ENCODE peak calls at places on chromosomes 1 and 21, in nine cellular contexts. V is uterus, Q is Peyer's patch, L is esophagus squamous epithelium, W is ovary, M is adrenal gland, O is heart left ventricle, B is transverse colon, P is sigmoid colon. G is an unnamed sample.

GRCh38 chr1:17919525-17920439 is 164.6 kb downstream of the ACTL8 start:
- DNase-seq in O (no peak), M (peak), Q (no peak), V (no peak), L (no peak), B (no peak), P (no peak), W (no peak), G (no peak)

GRCh38 chr1:7453038-7453437 is 318.1 kb upstream of the VAMP3 start:
- DNase-seq in V (no peak), L (no peak), B (no peak), M (no peak), O (no peak), W (no peak), Q (no peak), P (no peak), G (no peak)

GRCh38 chr1:234065794-234066447 is 161.4 kb downstream of the SLC35F3 start:
- DNase-seq in Q (peak), M (peak), B (peak), V (peak), L (no peak), O (peak), W (no peak), P (no peak), G (peak)

GRCh38 chr21:31537872-31538576 is 121.5 kb upstream of the SOD1 start:
- DNase-seq in Q (no peak), L (no peak), O (no peak), V (no peak), B (no peak), M (no peak), W (no peak), P (no peak), G (no peak)

GRCh38 chr1:207811920-207812720 is 60.3 kb downstream of the CD46 start:
- DNase-seq in M (peak), O (peak), L (no peak), W (peak), Q (peak), P (peak), V (peak), B (no peak), G (peak)

GRCh38 chr1:29758764-29759499 is 522.6 kb downstream of the PTPRU start:
- DNase-seq in V (no peak), O (no peak), L (no peak), M (no peak), B (no peak), P (no peak), W (no peak), Q (peak), G (no peak)

GRCh38 chr1:95627244-95627643 is 393.2 kb downstream of the RWDD3 start:
- DNase-seq in Q (no peak), B (no peak), P (no peak), O (no peak), L (no peak), M (no peak), W (no peak), V (no peak), G (no peak)

GRCh38 chr1:150997126-150997872 is 9.4 kb downstream of the MINDY1 start:
- DNase-seq in P (no peak), O (no peak), B (no peak), Q (no peak), W (no peak), M (no peak), V (no peak), L (no peak), G (no peak)

GRCh38 chr1:175725684-175726083 is 17.7 kb downstream of the TNR start:
- DNase-seq in V (no peak), W (no peak), P (no peak), B (no peak), Q (no peak), O (no peak), L (no peak), M (peak), G (no peak)

GRCh38 chr1:39410915-39411436 is 80.5 kb upstream of the BMP8A start:
- DNase-seq in P (peak), M (peak), L (no peak), W (peak), B (peak), V (peak), Q (peak), O (peak), G (peak)

GRCh38 chr1:158150512-158150911 is 30.2 kb upstream of the CD1D start:
- DNase-seq in B (no peak), P (no peak), Q (no peak), O (no peak), V (no peak), M (no peak), W (no peak), L (no peak), G (no peak)
- H3K4me3 ChIP-seq in B (no peak), P (no peak), Q (no peak), O (no peak), V (no peak), M (no peak), W (no peak), L (no peak), G (no peak)

GRCh38 chr1:184792450-184792969 is 37.9 kb upstream of the EDEM3 start:
- DNase-seq in Q (peak), P (peak), L (no peak), M (peak), O (peak), V (peak), B (peak), W (no peak), G (no peak)
- TF ChIP-seq POLR2A in Q (no peak), P (no peak), L (no peak), M (no peak), O (no peak), V (no peak), B (peak), W (no peak), G (no peak)

GRCh38 chr21:45419162-45419561 is 14.2 kb downstream of the COL18A1 start:
- DNase-seq in M (peak), L (no peak), V (no peak), B (no peak), O (no peak), Q (no peak), P (peak), W (no peak), G (no peak)
- H3K27ac ChIP-seq in M (peak), L (no peak), V (no peak), B (no peak), O (peak), Q (no peak), P (no peak), W (no peak), G (no peak)

GRCh38 chr1:66725885-66726665 is 26.2 kb upstream of the DYNLT5 start:
- DNase-seq in V (peak), W (no peak), L (no peak), B (peak), O (no peak), P (no peak), M (peak), Q (peak), G (no peak)

GRCh38 chr1:66730462-66730861 is 21.8 kb upstream of the DYNLT5 start:
- DNase-seq in O (no peak), V (no peak), W (no peak), P (no peak), Q (no peak), B (no peak), L (no peak), M (no peak), G (no peak)

GRCh38 chr1:66731462-66731861 is 20.8 kb upstream of the DYNLT5 start:
- DNase-seq in O (no peak), Q (no peak), V (no peak), W (no peak), M (no peak), P (no peak), L (no peak), B (no peak), G (no peak)

GRCh38 chr1:66729130-66729922 is 22.9 kb upstream of the DYNLT5 start:
- DNase-seq in B (no peak), V (no peak), P (no peak), M (no peak), W (no peak), O (no peak), L (no peak), Q (no peak), G (no peak)

DNA sequence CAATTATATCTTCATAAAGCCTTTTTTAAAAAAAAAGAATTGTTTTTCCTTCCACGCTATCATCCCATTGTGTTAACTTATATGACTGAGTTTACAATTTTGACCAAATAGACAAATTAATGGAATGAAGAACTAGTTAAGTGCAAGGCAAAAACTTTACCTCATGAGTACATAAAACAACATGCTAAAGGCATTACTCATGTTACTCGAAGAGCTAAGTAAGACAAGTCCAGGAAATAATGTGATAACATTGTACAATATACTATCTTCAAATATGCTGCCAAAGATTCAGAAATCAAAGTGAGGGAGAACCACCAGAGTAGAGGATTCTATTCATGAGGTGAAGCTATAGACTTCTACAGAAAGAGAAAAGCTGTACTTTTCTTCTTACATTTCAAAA is 24.2 kb upstream of the DYNLT5 start:
- DNase-seq in P (no peak), Q (no peak), M (no peak), L (no peak), B (no peak), O (no peak), V (no peak), W (no peak), G (no peak)
- H3K4me3 ChIP-seq in P (no peak), Q (no peak), M (no peak), L (no peak), B (no peak), O (no peak), V (no peak), W (no peak), G (no peak)

GRCh38 chr1:23528245-23528978 is 2.6 kb downstream of the E2F2 start:
- DNase-seq in Q (peak), O (peak), V (peak), L (no peak), P (peak), B (peak), W (no peak), M (peak), G (peak)
- TF ChIP-seq POLR2A in Q (peak), O (no peak), V (no peak), L (peak), P (peak), B (peak), W (no peak), M (no peak), G (no peak)

GRCh38 chr1:100387644-100388350 is 35.5 kb downstream of the CDC14A start:
- DNase-seq in W (no peak), P (no peak), O (no peak), V (no peak), Q (no peak), B (no peak), M (no peak), L (no peak), G (no peak)
- H3K27ac ChIP-seq in W (no peak), P (peak), O (peak), V (peak), Q (no peak), B (no peak), M (no peak), L (no peak), G (peak)

GRCh38 chr1:241424480-241424971 is 67.5 kb upstream of the RGS7 start:
- DNase-seq in P (no peak), W (no peak), B (no peak), V (no peak), O (no peak), Q (no peak), M (no peak), L (no peak), G (no peak)
- H3K4me3 ChIP-seq in P (peak), W (no peak), B (peak), V (no peak), O (peak), Q (peak), M (no peak), L (peak), G (peak)

GRCh38 chr21:33201945-33202344 is 27.8 kb upstream of the IFNAR2 start:
- DNase-seq in Q (no peak), M (peak), P (no peak), W (no peak), L (no peak), V (no peak), B (peak), O (no peak), G (no peak)
- TF ChIP-seq POLR2A in Q (no peak), M (no peak), P (no peak), W (no peak), L (no peak), V (no peak), B (no peak), O (no peak), G (no peak)

DNA sequence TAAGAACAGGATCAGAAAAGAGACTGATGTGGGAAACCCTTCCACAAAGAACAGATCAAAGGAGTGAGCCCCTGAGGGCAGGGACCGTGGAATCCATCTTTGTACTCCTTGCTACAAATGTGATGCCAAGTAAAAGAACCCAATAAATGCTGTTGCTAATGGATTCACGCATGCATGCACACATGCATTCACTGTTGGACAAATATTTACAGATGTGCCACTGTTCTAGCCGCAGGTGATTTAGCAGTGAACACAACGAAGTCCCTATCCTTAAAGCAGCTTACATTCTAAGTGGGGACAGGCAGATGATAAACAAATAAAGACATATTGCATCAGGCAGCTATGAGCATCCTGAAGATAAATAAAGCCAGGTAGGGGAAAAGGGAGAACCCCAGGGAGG is 67.8 kb downstream of the ITPKB start:
- DNase-seq in P (no peak), Q (peak), O (no peak), V (no peak), L (no peak), B (no peak), W (no peak), M (no peak), G (no peak)
- H3K27ac ChIP-seq in P (no peak), Q (peak), O (peak), V (peak), L (no peak), B (peak), W (no peak), M (no peak), G (peak)

DNA sequence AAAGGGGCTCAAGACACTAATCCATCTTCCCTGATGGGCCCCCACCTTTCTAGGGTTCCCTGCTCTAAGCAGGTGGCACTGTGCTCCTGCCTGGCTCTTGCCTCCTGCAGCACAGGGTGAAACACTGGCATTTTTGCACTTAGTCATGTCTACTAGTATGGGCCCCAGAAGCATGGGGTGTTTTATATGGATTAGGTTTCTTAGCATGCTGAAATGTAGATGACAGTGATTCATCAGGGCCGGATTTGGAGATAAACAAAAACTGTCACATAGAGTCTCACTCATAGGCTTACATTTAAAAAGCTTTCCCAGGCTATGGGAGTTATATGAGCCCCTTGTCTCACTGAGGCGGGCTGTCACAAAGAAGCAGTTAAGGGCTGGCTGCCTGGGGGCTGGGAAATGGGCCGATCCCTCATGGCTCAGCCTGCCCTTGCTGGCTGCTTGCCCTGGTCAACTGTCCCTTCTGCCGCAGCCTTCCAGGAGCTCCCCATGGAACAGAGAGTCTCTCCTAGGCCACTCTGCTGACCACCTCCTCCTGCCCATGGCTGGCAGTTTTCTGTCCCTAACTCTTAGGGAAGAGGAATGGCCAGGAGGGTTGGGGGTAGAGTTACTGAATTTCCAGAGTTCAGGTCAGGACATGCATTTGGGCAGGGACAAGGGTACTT is 6.5 kb downstream of the GALNT2 start:
- DNase-seq in V (no peak), P (peak), B (no peak), W (no peak), M (no peak), L (no peak), O (peak), Q (peak), G (no peak)
- H3K4me3 ChIP-seq in V (no peak), P (no peak), B (no peak), W (no peak), M (no peak), L (no peak), O (no peak), Q (no peak), G (no peak)

G was measured in breast epithelium.